ENCODE peak calls at places on chromosomes 7 and 10, in four cellular contexts. V, S, P and O are unnamed samples.
A peak's percentile ranks its signal among the peaks of the same experiment; 100 is the strongest.

GRCh38 chr10:88270871-88271713 is 312.0 kb downstream of the RNLS start:
- DNase-seq in S (no peak), V (peak; percentile 31), P (no peak), O (no peak)

GRCh38 chr7:26603631-26604030 is 260.8 kb downstream of the SKAP2 start:
- DNase-seq in S (no peak), V (no peak), P (no peak), O (no peak)

GRCh38 chr10:17214991-17215781 is 12.9 kb upstream of the VIM start:
- DNase-seq in S (peak; percentile 97), P (no peak), V (no peak), O (no peak)

GRCh38 chr10:116783011-116783655 is 40.8 kb upstream of the HSPA12A start:
- DNase-seq in V (no peak), S (no peak), P (no peak), O (no peak)

GRCh38 chr10:132713421-132714095 is 72.4 kb downstream of the NKX6-2 start:
- DNase-seq in V (no peak), P (no peak), S (no peak), O (no peak)

GRCh38 chr10:94038024-94038423 is 44.3 kb downstream of the PLCE1 start:
- DNase-seq in P (no peak), V (no peak), S (peak; percentile 6), O (no peak)

GRCh38 chr7:129606801-129607200 is 4.7 kb upstream of the NRF1 start:
- DNase-seq in V (no peak), P (no peak), S (no peak), O (no peak)

GRCh38 chr7:152872061-152872744 is 112.7 kb downstream of the ACTR3B start:
- DNase-seq in V (no peak), P (no peak), S (no peak), O (no peak)

GRCh38 chr10:20970044-20970443 is 72.9 kb upstream of the NEBL start:
- DNase-seq in S (no peak), P (no peak), V (no peak), O (no peak)

GRCh38 chr7:154794147-154794780 is 208.7 kb downstream of the PAXIP1 start:
- DNase-seq in V (no peak), S (no peak), P (no peak), O (no peak)

GRCh38 chr10:5523796-5524574 is 776 bp upstream of the CALML3 start:
- DNase-seq in S (no peak), P (no peak), V (no peak), O (no peak)

GRCh38 chr10:44902838-44903545 is 8.1 kb upstream of the TMEM72 start:
- DNase-seq in V (no peak), S (no peak), P (no peak), O (peak; percentile 74)

GRCh38 chr10:490256-490655 is 199.2 kb downstream of the DIP2C start:
- DNase-seq in P (no peak), S (no peak), V (no peak), O (no peak)

GRCh38 chr10:31770307-31770902 is 158.2 kb downstream of the ARHGAP12 start:
- DNase-seq in V (peak; percentile 46), S (no peak), P (no peak), O (no peak)

GRCh38 chr10:122126763-122127659 is 138.0 kb downstream of the TACC2 start:
- DNase-seq in S (peak; percentile 72), P (no peak), V (no peak), O (no peak)

GRCh38 chr7:51446785-51447184 is 130.2 kb upstream of the COBL start:
- DNase-seq in V (no peak), S (no peak), P (no peak), O (no peak)

GRCh38 chr7:192035-192649 is at the start of gene FAM20C:
- DNase-seq in V (peak; percentile 7), P (peak; percentile 83), S (peak; percentile 38), O (peak; percentile 55)

GRCh38 chr10:68594405-68594804 is 34.3 kb downstream of the TET1 start:
- DNase-seq in S (peak; percentile 46), V (no peak), P (no peak), O (no peak)

GRCh38 chr10:31929986-31930675 is 1.5 kb upstream of the ARHGAP12 start:
- DNase-seq in S (no peak), V (no peak), P (no peak), O (no peak)